ENCODE peak calls at places on chromosomes 13 and 19, in five cellular contexts. One of them, this sample, is unnamed.

GRCh38 chr19:3509566-3509989 is 3.5 kb downstream of the FZR1 start:
- DNase-seq in neural progenitor cell: no peak
- DNase-seq in esophagus muscularis mucosa: no peak
- DNase-seq in kidney tubule cell: peak
- DNase-seq in iris pigment epithelial cell: peak
- DNase-seq in this sample: peak

GRCh38 chr13:113890758-113891480 is 27.0 kb upstream of the GAS6 start:
- DNase-seq in iris pigment epithelial cell: no peak
- DNase-seq in esophagus muscularis mucosa: no peak
- DNase-seq in kidney tubule cell: no peak
- DNase-seq in neural progenitor cell: no peak
- DNase-seq in this sample: no peak

GRCh38 chr19:32287086-32287485 is 58.3 kb upstream of the ZNF507 start:
- DNase-seq in kidney tubule cell: no peak
- DNase-seq in neural progenitor cell: no peak
- DNase-seq in iris pigment epithelial cell: no peak
- DNase-seq in esophagus muscularis mucosa: peak
- DNase-seq in this sample: no peak

GRCh38 chr13:23652909-23653726 is 82.9 kb downstream of the TNFRSF19 start:
- DNase-seq in esophagus muscularis mucosa: no peak
- DNase-seq in iris pigment epithelial cell: peak
- DNase-seq in kidney tubule cell: no peak
- DNase-seq in neural progenitor cell: no peak
- DNase-seq in this sample: no peak

GRCh38 chr19:39842693-39843435 is 3.3 kb downstream of the FBL start:
- DNase-seq in neural progenitor cell: no peak
- DNase-seq in iris pigment epithelial cell: no peak
- DNase-seq in kidney tubule cell: no peak
- DNase-seq in esophagus muscularis mucosa: no peak
- DNase-seq in this sample: no peak

GRCh38 chr13:98835156-98835555 is 82.7 kb upstream of the SLC15A1 start:
- DNase-seq in neural progenitor cell: no peak
- DNase-seq in kidney tubule cell: no peak
- DNase-seq in iris pigment epithelial cell: no peak
- DNase-seq in esophagus muscularis mucosa: no peak
- DNase-seq in this sample: no peak

GRCh38 chr19:51002542-51003311 is 1.3 kb upstream of the KLK8 start:
- DNase-seq in kidney tubule cell: peak
- DNase-seq in esophagus muscularis mucosa: no peak
- DNase-seq in iris pigment epithelial cell: no peak
- DNase-seq in neural progenitor cell: peak
- DNase-seq in this sample: peak

GRCh38 chr13:29196409-29197074 is 376.4 kb downstream of the MTUS2 start:
- DNase-seq in iris pigment epithelial cell: no peak
- DNase-seq in kidney tubule cell: no peak
- DNase-seq in esophagus muscularis mucosa: no peak
- DNase-seq in neural progenitor cell: no peak
- DNase-seq in this sample: no peak

GRCh38 chr19:52941941-52942370 is 18.7 kb upstream of the ZNF888 start:
- DNase-seq in neural progenitor cell: peak
- DNase-seq in esophagus muscularis mucosa: no peak
- DNase-seq in kidney tubule cell: peak
- DNase-seq in iris pigment epithelial cell: peak
- DNase-seq in this sample: peak

GRCh38 chr19:46678110-46678732 is 17.2 kb upstream of the DACT3 start:
- DNase-seq in neural progenitor cell: peak
- DNase-seq in esophagus muscularis mucosa: no peak
- DNase-seq in iris pigment epithelial cell: no peak
- DNase-seq in kidney tubule cell: peak
- DNase-seq in this sample: peak

GRCh38 chr13:31073859-31074718 is 87.6 kb downstream of the HSPH1 start:
- DNase-seq in esophagus muscularis mucosa: no peak
- DNase-seq in kidney tubule cell: peak
- DNase-seq in iris pigment epithelial cell: peak
- DNase-seq in neural progenitor cell: peak
- DNase-seq in this sample: peak

GRCh38 chr19:40281381-40282208 is 3.5 kb downstream of the AKT2 start:
- DNase-seq in kidney tubule cell: peak
- DNase-seq in esophagus muscularis mucosa: no peak
- DNase-seq in neural progenitor cell: no peak
- DNase-seq in iris pigment epithelial cell: no peak
- DNase-seq in this sample: no peak

GRCh38 chr13:110689711-110690110 is 16.2 kb downstream of the CARS2 start:
- DNase-seq in kidney tubule cell: no peak
- DNase-seq in esophagus muscularis mucosa: no peak
- DNase-seq in neural progenitor cell: no peak
- DNase-seq in iris pigment epithelial cell: no peak
- DNase-seq in this sample: no peak

GRCh38 chr13:45542391-45542790 is 73.1 kb downstream of the ERICH6B start:
- DNase-seq in esophagus muscularis mucosa: peak
- DNase-seq in kidney tubule cell: no peak
- DNase-seq in iris pigment epithelial cell: no peak
- DNase-seq in neural progenitor cell: no peak
- DNase-seq in this sample: no peak

GRCh38 chr19:12247644-12248222 is 47.0 kb downstream of the ZNF44 start:
- DNase-seq in esophagus muscularis mucosa: no peak
- DNase-seq in neural progenitor cell: no peak
- DNase-seq in kidney tubule cell: no peak
- DNase-seq in iris pigment epithelial cell: no peak
- DNase-seq in this sample: no peak

GRCh38 chr13:99119686-99120085 is 81.0 kb upstream of the UBAC2 start:
- DNase-seq in iris pigment epithelial cell: no peak
- DNase-seq in esophagus muscularis mucosa: no peak
- DNase-seq in kidney tubule cell: no peak
- DNase-seq in neural progenitor cell: no peak
- DNase-seq in this sample: no peak

GRCh38 chr19:9945319-9945966 is 9.1 kb upstream of the OLFM2 start:
- DNase-seq in esophagus muscularis mucosa: peak
- DNase-seq in neural progenitor cell: peak
- DNase-seq in kidney tubule cell: peak
- DNase-seq in iris pigment epithelial cell: peak
- DNase-seq in this sample: peak

GRCh38 chr19:6359942-6360341 is 1.4 kb upstream of the CLPP start:
- DNase-seq in neural progenitor cell: no peak
- DNase-seq in kidney tubule cell: no peak
- DNase-seq in iris pigment epithelial cell: no peak
- DNase-seq in esophagus muscularis mucosa: no peak
- DNase-seq in this sample: no peak

GRCh38 chr13:114141261-114141996 is 9.0 kb upstream of the RASA3 start:
- DNase-seq in iris pigment epithelial cell: no peak
- DNase-seq in neural progenitor cell: no peak
- DNase-seq in esophagus muscularis mucosa: no peak
- DNase-seq in kidney tubule cell: no peak
- DNase-seq in this sample: no peak

GRCh38 chr19:39582891-39583625 is 19.3 kb upstream of the LGALS13 start:
- DNase-seq in neural progenitor cell: no peak
- DNase-seq in esophagus muscularis mucosa: no peak
- DNase-seq in kidney tubule cell: peak
- DNase-seq in iris pigment epithelial cell: no peak
- DNase-seq in this sample: no peak

GRCh38 chr13:32838985-32839384 is 177.2 kb upstream of the KL start:
- DNase-seq in iris pigment epithelial cell: peak
- DNase-seq in neural progenitor cell: no peak
- DNase-seq in kidney tubule cell: peak
- DNase-seq in esophagus muscularis mucosa: peak
- DNase-seq in this sample: no peak

GRCh38 chr13:23678768-23679167 is 108.6 kb downstream of the TNFRSF19 start:
- DNase-seq in esophagus muscularis mucosa: no peak
- DNase-seq in neural progenitor cell: no peak
- DNase-seq in iris pigment epithelial cell: no peak
- DNase-seq in kidney tubule cell: peak
- DNase-seq in this sample: no peak

GRCh38 chr13:74251778-74252519 is 117.7 kb upstream of the KLF12 start:
- DNase-seq in kidney tubule cell: peak
- DNase-seq in neural progenitor cell: no peak
- DNase-seq in iris pigment epithelial cell: no peak
- DNase-seq in esophagus muscularis mucosa: no peak
- DNase-seq in this sample: peak

GRCh38 chr13:79682164-79682563 is 201.2 kb downstream of the NDFIP2 start:
- DNase-seq in iris pigment epithelial cell: no peak
- DNase-seq in neural progenitor cell: no peak
- DNase-seq in esophagus muscularis mucosa: no peak
- DNase-seq in kidney tubule cell: no peak
- DNase-seq in this sample: no peak

GRCh38 chr13:99043700-99044300 is 65.9 kb upstream of the DOCK9 start:
- DNase-seq in esophagus muscularis mucosa: no peak
- DNase-seq in iris pigment epithelial cell: no peak
- DNase-seq in kidney tubule cell: no peak
- DNase-seq in neural progenitor cell: no peak
- DNase-seq in this sample: no peak

GRCh38 chr13:94073006-94073744 is 406.3 kb downstream of the DCT start:
- DNase-seq in iris pigment epithelial cell: peak
- DNase-seq in neural progenitor cell: no peak
- DNase-seq in esophagus muscularis mucosa: no peak
- DNase-seq in kidney tubule cell: peak
- DNase-seq in this sample: peak

GRCh38 chr13:51534075-51534817 is 50.0 kb upstream of the WDFY2 start:
- DNase-seq in kidney tubule cell: no peak
- DNase-seq in neural progenitor cell: no peak
- DNase-seq in esophagus muscularis mucosa: no peak
- DNase-seq in iris pigment epithelial cell: peak
- DNase-seq in this sample: peak

GRCh38 chr13:33606692-33607091 is 211.3 kb upstream of the RFC3 start:
- DNase-seq in esophagus muscularis mucosa: no peak
- DNase-seq in iris pigment epithelial cell: peak
- DNase-seq in neural progenitor cell: peak
- DNase-seq in kidney tubule cell: no peak
- DNase-seq in this sample: no peak

GRCh38 chr19:2841858-2842574 is 741 bp downstream of the ZNF555 start:
- DNase-seq in kidney tubule cell: no peak
- DNase-seq in iris pigment epithelial cell: no peak
- DNase-seq in neural progenitor cell: peak
- DNase-seq in esophagus muscularis mucosa: no peak
- DNase-seq in this sample: no peak

GRCh38 chr19:5060591-5061339 is 91.9 kb downstream of the KDM4B start:
- DNase-seq in esophagus muscularis mucosa: no peak
- DNase-seq in neural progenitor cell: peak
- DNase-seq in kidney tubule cell: no peak
- DNase-seq in iris pigment epithelial cell: no peak
- DNase-seq in this sample: no peak

GRCh38 chr13:29513002-29513980 is 82.2 kb downstream of the SLC7A1 start:
- DNase-seq in neural progenitor cell: no peak
- DNase-seq in kidney tubule cell: peak
- DNase-seq in iris pigment epithelial cell: no peak
- DNase-seq in esophagus muscularis mucosa: no peak
- DNase-seq in this sample: no peak

GRCh38 chr19:15418112-15418587 is 638 bp downstream of the AKAP8L start:
- DNase-seq in esophagus muscularis mucosa: no peak
- DNase-seq in kidney tubule cell: peak
- DNase-seq in iris pigment epithelial cell: peak
- DNase-seq in neural progenitor cell: peak
- DNase-seq in this sample: peak

This sample was measured in MCF 10A.